ENCODE peak calls at places on chromosome 12, in nine cellular contexts. B is neuronal stem cell; F is D341Med; G is kidney; M is CD8-positive, alpha-beta memory T cell; L is H9; H is iPS-NIHi11; U is retina; W is prostate gland. A is an unnamed sample.

GRCh38 chr12:124336184-124336437 is 41.2 kb downstream of the RFLNA start:
- DNase-seq in L (no peak), H (no peak), U (no peak), W (no peak), F (no peak), M (no peak), B (no peak), G (peak; percentile 65), A (no peak)

GRCh38 chr12:51028126-51028810 is 2.1 kb upstream of the SLC11A2 start:
- DNase-seq in U (peak; percentile 31), B (peak; percentile 21), H (no peak), M (no peak), G (no peak), W (peak; percentile 51), L (peak; percentile 72), F (peak; percentile 58), A (no peak)

GRCh38 chr12:109811624-109811995 is 21.6 kb downstream of the TRPV4 start:
- DNase-seq in M (no peak), U (no peak), G (no peak), F (no peak), H (no peak), W (no peak), B (no peak), L (no peak), A (no peak)

GRCh38 chr12:130016194-130016593 is 112.4 kb upstream of the TMEM132D start:
- DNase-seq in F (no peak), G (no peak), U (no peak), L (no peak), M (no peak), B (no peak), W (no peak), H (no peak), A (no peak)

GRCh38 chr12:128694445-128694844 is 129.3 kb downstream of the SLC15A4 start:
- DNase-seq in U (no peak), G (no peak), M (no peak), B (no peak), H (no peak), F (no peak), W (no peak), L (no peak), A (no peak)

GRCh38 chr12:112978163-112979081 is at the start of gene OAS2:
- DNase-seq in G (peak; percentile 79), H (no peak), L (no peak), U (no peak), F (no peak), M (peak; percentile 62), B (no peak), W (peak; percentile 63), A (peak; percentile 51)

GRCh38 chr12:5785601-5786000 is 159.5 kb downstream of the ANO2 start:
- DNase-seq in W (no peak), F (no peak), H (no peak), L (peak; percentile 8), G (no peak), U (no peak), M (no peak), B (no peak), A (no peak)

GRCh38 chr12:524167-524951 is 64.6 kb downstream of the B4GALNT3 start:
- DNase-seq in F (no peak), W (peak; percentile 83), G (no peak), B (no peak), L (no peak), H (no peak), M (no peak), U (no peak), A (no peak)

GRCh38 chr12:111313833-111314259 is 55.0 kb downstream of the PHETA1 start:
- DNase-seq in G (peak; percentile 82), B (peak; percentile 81), W (peak; percentile 57), L (peak; percentile 93), F (peak; percentile 91), M (peak; percentile 59), U (peak; percentile 89), H (peak; percentile 97), A (peak; percentile 65)

GRCh38 chr12:128817115-128818015 is 6.4 kb downstream of the SLC15A4 start:
- DNase-seq in F (no peak), U (peak; percentile 37), L (no peak), W (no peak), B (no peak), M (no peak), G (no peak), H (no peak), A (no peak)

GRCh38 chr12:79566452-79566851 is 124.3 kb downstream of the PAWR start:
- DNase-seq in U (no peak), W (peak; percentile 43), M (no peak), L (no peak), F (no peak), G (no peak), H (no peak), B (no peak), A (no peak)

A was measured in activated B cell treated with CpG ODN at 0.5 μM for 24 hours.